ENCODE peak calls at places on chromosome 15, in eight cellular contexts. J is pancreas; W is fibroblast of the aortic adventitia; K is endothelial cell; Z is A549; A is CD8-positive, alpha-beta T cell; X is fibroblast of mammary gland; H is NCI-H1092 treated with DMSO at 0.1 percent for 48 hours. T is an unnamed sample.

GRCh38 chr15:44675911-44676310 is 12.4 kb upstream of the SPG11 start:
- DNase-seq in J (no peak), W (no peak), K (no peak), Z (no peak), A (no peak), X (no peak), H (no peak), T (no peak)

GRCh38 chr15:68576253-68577236 is 2.2 kb upstream of the CORO2B start:
- DNase-seq in J (peak), W (no peak), K (no peak), Z (no peak), A (no peak), X (no peak), H (peak), T (no peak)

GRCh38 chr15:92638291-92638708 is 17.3 kb downstream of the FAM174B start:
- DNase-seq in J (peak), W (no peak), K (no peak), Z (no peak), A (no peak), X (no peak), H (peak), T (no peak)

GRCh38 chr15:95718441-95718840 is 612.1 kb upstream of the NR2F2 start:
- DNase-seq in J (no peak), W (peak), K (no peak), Z (no peak), A (no peak), X (no peak), H (no peak), T (no peak)

GRCh38 chr15:90413411-90414379 is 25.7 kb downstream of the IQGAP1 start:
- DNase-seq in J (no peak), W (peak), K (no peak), Z (no peak), A (no peak), X (peak), H (no peak), T (no peak)

GRCh38 chr15:51965691-51966090 is 5.9 kb downstream of the LEO1 start:
- DNase-seq in J (no peak), W (no peak), K (no peak), Z (no peak), A (no peak), X (no peak), H (no peak), T (no peak)

GRCh38 chr15:91068966-91069365 is 31.1 kb upstream of the SV2B start:
- DNase-seq in J (no peak), W (no peak), K (no peak), Z (no peak), A (no peak), X (no peak), H (no peak), T (no peak)

GRCh38 chr15:57444877-57445513 is 68.7 kb downstream of the CGNL1 start:
- DNase-seq in J (no peak), W (peak), K (no peak), Z (no peak), A (no peak), X (peak), H (no peak), T (no peak)

GRCh38 chr15:101348643-101349496 is 53.8 kb upstream of the SNRPA1 start:
- DNase-seq in J (no peak), W (peak), K (no peak), Z (no peak), A (no peak), X (no peak), H (no peak), T (no peak)

GRCh38 chr15:48913141-48913540 is 35.2 kb downstream of the EID1 start:
- DNase-seq in J (no peak), W (no peak), K (no peak), Z (no peak), A (no peak), X (no peak), H (no peak), T (no peak)

GRCh38 chr15:31511707-31512310 is 185.2 kb downstream of the KLF13 start:
- DNase-seq in J (no peak), W (no peak), K (no peak), Z (no peak), A (no peak), X (no peak), H (no peak), T (no peak)

GRCh38 chr15:69857686-69858391 is 239.9 kb downstream of the TLE3 start:
- DNase-seq in J (no peak), W (no peak), K (no peak), Z (no peak), A (peak), X (no peak), H (no peak), T (no peak)

GRCh38 chr15:28267727-28268126 is 54.3 kb downstream of the HERC2 start:
- DNase-seq in J (no peak), W (no peak), K (no peak), Z (no peak), A (no peak), X (no peak), H (no peak), T (no peak)

GRCh38 chr15:74386496-74387140 is 19.2 kb upstream of the CYP11A1 start:
- DNase-seq in J (no peak), W (no peak), K (no peak), Z (no peak), A (no peak), X (no peak), H (no peak), T (no peak)

GRCh38 chr15:72231847-72232461 is 964 bp upstream of the PKM start:
- DNase-seq in J (no peak), W (peak), K (no peak), Z (peak), A (peak), X (peak), H (peak), T (no peak)

GRCh38 chr15:50162988-50163718 is 18.8 kb upstream of the SLC27A2 start:
- DNase-seq in J (no peak), W (no peak), K (no peak), Z (no peak), A (no peak), X (no peak), H (no peak), T (no peak)

GRCh38 chr15:81910997-81911396 is 134.8 kb downstream of the MEX3B start:
- DNase-seq in J (no peak), W (no peak), K (no peak), Z (no peak), A (no peak), X (no peak), H (no peak), T (no peak)

GRCh38 chr15:68479406-68479805 is 47.4 kb upstream of the ITGA11 start:
- DNase-seq in J (no peak), W (peak), K (no peak), Z (no peak), A (no peak), X (peak), H (no peak), T (no peak)

GRCh38 chr15:79209116-79209515 is 73.4 kb upstream of the ANKRD34C start:
- DNase-seq in J (no peak), W (no peak), K (no peak), Z (no peak), A (no peak), X (no peak), H (no peak), T (no peak)

GRCh38 chr15:83106994-83107840 is at the start of gene TM6SF1:
- DNase-seq in J (peak), W (no peak), K (peak), Z (no peak), A (peak), X (no peak), H (no peak), T (no peak)

GRCh38 chr15:75836953-75837321 is 6.3 kb upstream of the UBE2Q2 start:
- DNase-seq in J (no peak), W (peak), K (no peak), Z (no peak), A (peak), X (peak), H (no peak), T (no peak)

GRCh38 chr15:33132722-33133345 is 61.7 kb downstream of the FMN1 start:
- DNase-seq in J (no peak), W (peak), K (peak), Z (peak), A (no peak), X (peak), H (peak), T (peak)

GRCh38 chr15:28125673-28126651 is 26.8 kb upstream of the OCA2 start:
- DNase-seq in J (no peak), W (peak), K (peak), Z (peak), A (no peak), X (peak), H (peak), T (no peak)

GRCh38 chr15:78739996-78740903 is 71.0 kb downstream of the ADAMTS7 start:
- DNase-seq in J (peak), W (peak), K (peak), Z (no peak), A (no peak), X (peak), H (no peak), T (peak)

GRCh38 chr15:30927148-30927761 is 23.5 kb downstream of the FAN1 start:
- DNase-seq in J (no peak), W (no peak), K (no peak), Z (no peak), A (no peak), X (no peak), H (no peak), T (no peak)

GRCh38 chr15:84081391-84082168 is 154.0 kb upstream of the GOLGA6L4 start:
- DNase-seq in J (no peak), W (no peak), K (no peak), Z (no peak), A (no peak), X (no peak), H (no peak), T (no peak)

GRCh38 chr15:68693071-68693470 is 114.3 kb downstream of the CORO2B start:
- DNase-seq in J (no peak), W (no peak), K (no peak), Z (no peak), A (no peak), X (peak), H (no peak), T (no peak)

GRCh38 chr15:98421419-98422085 is 226.8 kb upstream of the IGF1R start:
- DNase-seq in J (peak), W (peak), K (peak), Z (peak), A (peak), X (peak), H (no peak), T (peak)

GRCh38 chr15:95013379-95013778 is 782.0 kb downstream of the MCTP2 start:
- DNase-seq in J (no peak), W (no peak), K (no peak), Z (no peak), A (no peak), X (no peak), H (no peak), T (no peak)

GRCh38 chr15:77454265-77454664 is 33.6 kb downstream of the HMG20A start:
- DNase-seq in J (no peak), W (peak), K (no peak), Z (no peak), A (no peak), X (peak), H (no peak), T (no peak)

GRCh38 chr15:38817427-38818155 is 253.0 kb upstream of the RASGRP1 start:
- DNase-seq in J (peak), W (peak), K (peak), Z (peak), A (peak), X (peak), H (peak), T (peak)

GRCh38 chr15:31263751-31264533 is 62.7 kb upstream of the KLF13 start:
- DNase-seq in J (peak), W (no peak), K (no peak), Z (no peak), A (peak), X (no peak), H (peak), T (no peak)

GRCh38 chr15:85063522-85063921 is 81.9 kb downstream of the PDE8A start:
- DNase-seq in J (no peak), W (no peak), K (no peak), Z (no peak), A (no peak), X (no peak), H (no peak), T (no peak)

GRCh38 chr15:33831646-33832045 is 136.7 kb upstream of the CHRM5 start:
- DNase-seq in J (no peak), W (no peak), K (no peak), Z (no peak), A (no peak), X (no peak), H (no peak), T (no peak)

GRCh38 chr15:40328176-40328575 is 4.7 kb downstream of the INAFM2 start:
- DNase-seq in J (no peak), W (peak), K (no peak), Z (no peak), A (no peak), X (no peak), H (no peak), T (no peak)

GRCh38 chr15:73822998-73823397 is 50.4 kb upstream of the TBC1D21 start:
- DNase-seq in J (no peak), W (peak), K (peak), Z (no peak), A (no peak), X (peak), H (no peak), T (no peak)

GRCh38 chr15:75763137-75763611 is 50.5 kb upstream of the CSPG4 start:
- DNase-seq in J (no peak), W (no peak), K (no peak), Z (no peak), A (no peak), X (no peak), H (no peak), T (no peak)

GRCh38 chr15:25176991-25177954 is 222.5 kb downstream of the SNRPN start:
- DNase-seq in J (peak), W (no peak), K (peak), Z (no peak), A (no peak), X (no peak), H (no peak), T (no peak)